ENCODE peak calls at places on chromosomes 16 and 17, in four cellular contexts. One of them, this sample, is unnamed.

GRCh38 chr17:37826497-37827115 is 81.7 kb upstream of the HNF1B start:
- DNase-seq in heart right ventricle: peak; percentile 23
- DNase-seq in A549: no peak
- DNase-seq in Caco-2: no peak
- DNase-seq in this sample: no peak

GRCh38 chr16:80250376-80250775 is 290.4 kb upstream of the DYNLRB2 start:
- DNase-seq in heart right ventricle: no peak
- DNase-seq in A549: peak; percentile 41
- DNase-seq in Caco-2: no peak
- DNase-seq in this sample: no peak

GRCh38 chr17:33292184-33292980 is 713 bp downstream of the ASIC2 start:
- DNase-seq in heart right ventricle: peak; percentile 8
- DNase-seq in A549: peak; percentile 67
- DNase-seq in Caco-2: peak; percentile 25
- DNase-seq in this sample: no peak

GRCh38 chr17:37107406-37108083 is 158.8 kb downstream of the AATF start:
- DNase-seq in heart right ventricle: peak; percentile 68
- DNase-seq in A549: no peak
- DNase-seq in Caco-2: no peak
- DNase-seq in this sample: peak; percentile 78

GRCh38 chr16:14300631-14301149 is 229.6 kb downstream of the MRTFB start:
- DNase-seq in heart right ventricle: peak; percentile 56
- DNase-seq in A549: peak; percentile 91
- DNase-seq in Caco-2: peak; percentile 71
- DNase-seq in this sample: peak; percentile 71

GRCh38 chr16:22928882-22929281 is 114.9 kb downstream of the HS3ST2 start:
- DNase-seq in heart right ventricle: no peak
- DNase-seq in A549: no peak
- DNase-seq in Caco-2: no peak
- DNase-seq in this sample: no peak

GRCh38 chr17:7064248-7064647 is 15.8 kb downstream of the CLEC10A start:
- DNase-seq in heart right ventricle: no peak
- DNase-seq in A549: no peak
- DNase-seq in Caco-2: no peak
- DNase-seq in this sample: no peak

GRCh38 chr16:7284780-7285179 is 47.9 kb upstream of the RBFOX1 start:
- DNase-seq in heart right ventricle: no peak
- DNase-seq in A549: no peak
- DNase-seq in Caco-2: no peak
- DNase-seq in this sample: no peak

GRCh38 chr16:21265104-21265825 is 12.8 kb downstream of the CRYM start:
- DNase-seq in heart right ventricle: peak; percentile 27
- DNase-seq in A549: no peak
- DNase-seq in Caco-2: no peak
- DNase-seq in this sample: no peak

GRCh38 chr16:22814330-22815105 is 556 bp downstream of the HS3ST2 start:
- DNase-seq in heart right ventricle: peak; percentile 12
- DNase-seq in A549: no peak
- DNase-seq in Caco-2: no peak
- DNase-seq in this sample: no peak

GRCh38 chr17:41635121-41636097 is 11.0 kb upstream of the KRT17 start:
- DNase-seq in heart right ventricle: peak; percentile 48
- DNase-seq in A549: no peak
- DNase-seq in Caco-2: no peak
- DNase-seq in this sample: no peak

GRCh38 chr17:30996481-30996880 is 25.6 kb downstream of the RNF135 start:
- DNase-seq in heart right ventricle: no peak
- DNase-seq in A549: no peak
- DNase-seq in Caco-2: peak; percentile 30
- DNase-seq in this sample: no peak

GRCh38 chr16:79053577-79053976 is 547.0 kb downstream of the MAF start:
- DNase-seq in heart right ventricle: no peak
- DNase-seq in A549: no peak
- DNase-seq in Caco-2: no peak
- DNase-seq in this sample: no peak

GRCh38 chr16:8948831-8949230 is 14.9 kb downstream of the USP7 start:
- DNase-seq in heart right ventricle: no peak
- DNase-seq in A549: no peak
- DNase-seq in Caco-2: no peak
- DNase-seq in this sample: no peak

GRCh38 chr16:8945626-8946296 is 17.9 kb downstream of the USP7 start:
- DNase-seq in heart right ventricle: no peak
- DNase-seq in A549: no peak
- DNase-seq in Caco-2: no peak
- DNase-seq in this sample: no peak

GRCh38 chr16:8944113-8944765 is 19.5 kb downstream of the USP7 start:
- DNase-seq in heart right ventricle: no peak
- DNase-seq in A549: no peak
- DNase-seq in Caco-2: no peak
- DNase-seq in this sample: no peak

GRCh38 chr16:8948069-8948593 is 15.6 kb downstream of the USP7 start:
- DNase-seq in heart right ventricle: no peak
- DNase-seq in A549: no peak
- DNase-seq in Caco-2: no peak
- DNase-seq in this sample: no peak

GRCh38 chr16:8946544-8946943 is 17.2 kb downstream of the USP7 start:
- DNase-seq in heart right ventricle: no peak
- DNase-seq in A549: no peak
- DNase-seq in Caco-2: no peak
- DNase-seq in this sample: no peak
- TF ChIP-seq CTCF in heart right ventricle: no peak
- TF ChIP-seq CTCF in A549: no peak
- TF ChIP-seq CTCF in Caco-2: no peak
- TF ChIP-seq CTCF in this sample: no peak

GRCh38 chr17:76241205-76241539 is 879 bp upstream of the RNF157 start:
- DNase-seq in heart right ventricle: no peak
- DNase-seq in A549: no peak
- DNase-seq in Caco-2: no peak
- DNase-seq in this sample: no peak

GRCh38 chr17:76240461-76241204 is at the start of gene RNF157:
- DNase-seq in heart right ventricle: peak; percentile 69
- DNase-seq in A549: peak; percentile 60
- DNase-seq in Caco-2: peak; percentile 84
- DNase-seq in this sample: no peak

GRCh38 chr17:76243826-76244679 is 3.8 kb upstream of the RNF157 start:
- DNase-seq in heart right ventricle: no peak
- DNase-seq in A549: no peak
- DNase-seq in Caco-2: no peak
- DNase-seq in this sample: no peak

GRCh38 chr17:76239538-76240274 is 587 bp downstream of the RNF157 start:
- DNase-seq in heart right ventricle: peak; percentile 25
- DNase-seq in A549: no peak
- DNase-seq in Caco-2: peak; percentile 37
- DNase-seq in this sample: no peak

DNA sequence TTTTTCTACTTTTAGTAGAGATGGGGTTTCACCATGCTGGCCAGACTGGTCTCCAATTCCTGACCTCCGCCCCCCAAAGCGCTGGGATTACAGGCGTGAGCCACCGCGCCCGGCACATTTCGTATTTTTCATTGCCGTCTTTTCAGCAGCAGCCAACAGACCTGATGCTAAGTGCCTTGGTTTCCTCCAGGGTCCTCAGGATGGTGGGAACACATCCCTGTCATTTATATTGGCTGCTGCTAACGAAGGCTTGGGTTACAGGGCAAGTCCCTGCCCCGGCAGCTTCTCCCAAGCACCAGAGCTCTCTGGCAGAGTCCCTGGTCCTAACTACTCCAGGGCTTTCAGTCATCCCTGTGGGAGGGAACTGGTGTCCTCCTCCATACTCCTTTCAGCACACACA is 1.5 kb upstream of the RNF157 start:
- DNase-seq in heart right ventricle: no peak
- DNase-seq in A549: no peak
- DNase-seq in Caco-2: no peak
- DNase-seq in this sample: no peak
- H3K4me1 ChIP-seq in heart right ventricle: peaks cover 20% of the 10 kb centered on the region
- H3K4me1 ChIP-seq in A549: peaks cover 26% of the 10 kb centered on the region
- H3K4me1 ChIP-seq in Caco-2: peaks cover 41% of the 10 kb centered on the region
- H3K4me1 ChIP-seq in this sample: peaks cover 4% of the 10 kb centered on the region

DNA sequence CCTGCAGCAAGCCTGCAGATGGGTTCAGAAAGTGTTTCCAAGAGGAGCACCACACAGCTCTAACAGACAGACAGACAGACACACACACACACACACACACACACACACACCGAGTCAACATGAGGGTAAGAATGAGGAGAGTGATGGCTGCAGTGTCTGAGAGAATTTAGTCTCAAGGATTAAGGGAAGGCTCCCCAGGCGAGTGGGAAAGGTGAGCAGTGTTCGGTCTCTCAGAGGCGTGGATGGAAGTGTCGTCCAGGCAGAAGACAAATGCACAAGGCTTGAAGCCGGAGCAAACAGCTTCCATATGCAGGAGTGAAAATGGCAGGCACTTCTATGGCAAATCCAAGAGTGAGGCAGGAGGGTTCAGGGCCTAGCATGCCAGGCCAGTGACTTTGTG is 770.1 kb downstream of the KCNJ18 start:
- DNase-seq in heart right ventricle: no peak
- DNase-seq in A549: no peak
- DNase-seq in Caco-2: no peak
- DNase-seq in this sample: no peak
- H3K9me3 ChIP-seq in heart right ventricle: peaks cover 2% of the 10 kb centered on the region
- H3K9me3 ChIP-seq in A549: no peaks in the 10 kb centered on the region
- H3K9me3 ChIP-seq in Caco-2: no peaks in the 10 kb centered on the region
- H3K9me3 ChIP-seq in this sample: no peaks in the 10 kb centered on the region

DNA sequence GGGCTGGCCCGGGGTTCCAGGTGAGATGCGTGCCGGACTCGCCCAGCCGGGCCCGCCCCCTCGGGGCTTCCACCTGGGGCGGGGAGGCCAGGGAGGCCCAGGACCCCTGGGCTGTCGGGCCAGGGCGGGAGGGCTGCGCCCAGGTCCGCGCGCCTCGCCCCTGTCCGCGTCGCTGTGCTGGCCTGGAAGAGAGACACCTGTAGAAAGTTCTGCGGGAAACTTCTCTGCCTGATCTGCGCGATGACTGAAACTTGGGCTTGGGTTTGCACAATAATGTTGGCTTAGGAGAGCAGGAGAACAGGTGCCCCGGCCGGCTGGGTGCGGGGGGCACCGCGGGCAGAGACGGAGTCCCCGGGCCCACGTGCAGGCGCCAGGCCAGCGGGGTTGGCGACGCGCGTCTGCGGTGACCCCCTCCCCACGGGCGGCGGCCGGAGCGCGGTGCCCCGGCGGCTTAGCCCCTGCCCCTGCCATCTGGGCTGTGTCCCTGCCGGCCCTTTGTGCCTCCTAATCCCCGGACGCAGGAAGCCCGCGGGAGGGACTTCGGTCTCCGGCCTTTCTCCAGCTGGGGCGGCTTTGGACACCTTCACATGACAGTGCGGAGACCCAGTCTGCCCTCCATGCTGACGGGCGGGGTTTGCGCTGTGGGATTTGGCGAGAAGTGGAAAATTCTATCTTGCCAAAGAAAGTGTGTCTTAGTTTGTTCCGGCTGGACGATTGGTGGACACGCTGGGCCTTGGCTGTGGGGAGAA is 483 bp downstream of the LLGL2 start:
- DNase-seq in heart right ventricle: no peak
- DNase-seq in A549: no peak
- DNase-seq in Caco-2: peak; percentile 68
- DNase-seq in this sample: no peak
- TF ChIP-seq CTCF in heart right ventricle: no peak
- TF ChIP-seq CTCF in A549: no peak
- TF ChIP-seq CTCF in Caco-2: no peak
- TF ChIP-seq CTCF in this sample: no peak

GRCh38 chr17:77473615-77474226 is 333.0 kb downstream of the SEC14L1 start:
- DNase-seq in heart right ventricle: no peak
- DNase-seq in A549: no peak
- DNase-seq in Caco-2: peak; percentile 75
- DNase-seq in this sample: no peak
- H3K4me1 ChIP-seq in heart right ventricle: peaks cover 95% of the 10 kb centered on the region
- H3K4me1 ChIP-seq in A549: peaks cover 69% of the 10 kb centered on the region
- H3K4me1 ChIP-seq in Caco-2: peaks cover 58% of the 10 kb centered on the region
- H3K4me1 ChIP-seq in this sample: peaks cover 48% of the 10 kb centered on the region

GRCh38 chr16:71443714-71444113 is 1.9 kb upstream of the TLE7 start:
- DNase-seq in heart right ventricle: no peak
- DNase-seq in A549: no peak
- DNase-seq in Caco-2: no peak
- DNase-seq in this sample: no peak

GRCh38 chr16:71453051-71453450 is 9.0 kb downstream of the ZNF23 start:
- DNase-seq in heart right ventricle: no peak
- DNase-seq in A549: no peak
- DNase-seq in Caco-2: no peak
- DNase-seq in this sample: no peak

GRCh38 chr16:71448274-71448866 is 6.5 kb upstream of the TLE7 start:
- DNase-seq in heart right ventricle: no peak
- DNase-seq in A549: no peak
- DNase-seq in Caco-2: no peak
- DNase-seq in this sample: no peak

DNA sequence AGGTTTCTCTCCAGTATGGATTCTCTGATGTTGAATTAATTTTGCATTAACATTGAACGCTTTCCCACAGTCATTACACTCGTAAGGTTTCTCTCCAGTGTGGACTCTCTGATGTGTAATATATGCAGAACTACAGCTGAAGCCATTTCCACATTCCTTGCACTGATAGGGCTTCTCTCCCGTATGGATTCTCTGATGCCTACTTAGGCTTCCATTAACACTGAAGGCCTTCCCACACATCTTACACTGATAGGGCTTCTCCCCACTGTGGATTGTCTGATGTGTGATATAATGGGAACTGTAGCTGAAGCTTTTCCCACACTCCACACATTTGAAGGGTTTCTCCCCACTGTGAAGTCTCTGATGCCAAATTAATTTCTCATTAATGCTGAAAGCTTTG is 7.2 kb upstream of the TLE7 start:
- DNase-seq in heart right ventricle: no peak
- DNase-seq in A549: no peak
- DNase-seq in Caco-2: no peak
- DNase-seq in this sample: no peak
- H3K9me3 ChIP-seq in heart right ventricle: peaks cover 40% of the 10 kb centered on the region
- H3K9me3 ChIP-seq in A549: peaks cover 97% of the 10 kb centered on the region
- H3K9me3 ChIP-seq in Caco-2: peaks cover 42% of the 10 kb centered on the region
- H3K9me3 ChIP-seq in this sample: peaks cover 98% of the 10 kb centered on the region

GRCh38 chr17:83103200-83103937 is 24.0 kb downstream of the METRNL start:
- DNase-seq in heart right ventricle: no peak
- DNase-seq in A549: peak; percentile 68
- DNase-seq in Caco-2: peak; percentile 70
- DNase-seq in this sample: peak; percentile 83

GRCh38 chr17:83105512-83105911 is 26.1 kb downstream of the METRNL start:
- DNase-seq in heart right ventricle: no peak
- DNase-seq in A549: no peak
- DNase-seq in Caco-2: no peak
- DNase-seq in this sample: no peak

GRCh38 chr17:83103938-83104311 is 24.5 kb downstream of the METRNL start:
- DNase-seq in heart right ventricle: no peak
- DNase-seq in A549: no peak
- DNase-seq in Caco-2: no peak
- DNase-seq in this sample: no peak

GRCh38 chr17:83106036-83106577 is 26.7 kb downstream of the METRNL start:
- DNase-seq in heart right ventricle: no peak
- DNase-seq in A549: no peak
- DNase-seq in Caco-2: no peak
- DNase-seq in this sample: no peak

GRCh38 chr17:83104577-83105505 is 25.4 kb downstream of the METRNL start:
- DNase-seq in heart right ventricle: no peak
- DNase-seq in A549: no peak
- DNase-seq in Caco-2: no peak
- DNase-seq in this sample: no peak
- TF ChIP-seq CTCF in heart right ventricle: no peak
- TF ChIP-seq CTCF in A549: no peak
- TF ChIP-seq CTCF in Caco-2: no peak
- TF ChIP-seq CTCF in this sample: no peak

This sample was measured in breast epithelium.